ENCODE peak calls at places on chromosome 4, in six cellular contexts. Z is GM12891, X is H1, T is K562, C is GM12878, H is HepG2. K is an unnamed sample.

GRCh38 chr4:149987777-149988410 is 90.4 kb upstream of the DCLK2 start:
- DNase-seq in H (no peak), X (no peak), C (no peak), T (no peak), Z (no peak), K (no peak)

GRCh38 chr4:176044589-176044951 is 21.1 kb upstream of the WDR17 start:
- DNase-seq in H (no peak), T (no peak), X (no peak), Z (no peak), C (no peak), K (no peak)

GRCh38 chr4:184397516-184398163 is 76.7 kb downstream of the IRF2 start:
- DNase-seq in T (no peak), H (no peak), Z (no peak), X (no peak), C (no peak), K (no peak)

GRCh38 chr4:107997001-107997788 is 7.5 kb downstream of the HADH start:
- DNase-seq in X (no peak), Z (no peak), H (no peak), C (no peak), T (no peak), K (no peak)

GRCh38 chr4:138901177-138901576 is 114.4 kb upstream of the NOCT start:
- DNase-seq in T (no peak), H (no peak), Z (no peak), X (no peak), C (no peak), K (no peak)

GRCh38 chr4:132642196-132642817 is 506.8 kb upstream of the PCDH10 start:
- DNase-seq in Z (no peak), H (peak), C (peak), X (peak), T (peak), K (no peak)

GRCh38 chr4:137700072-137700471 is 167.8 kb upstream of the PCDH18 start:
- DNase-seq in H (no peak), C (no peak), X (no peak), T (no peak), Z (no peak), K (no peak)

GRCh38 chr4:94488667-94489066 is 36.9 kb downstream of the PDLIM5 start:
- DNase-seq in H (no peak), X (no peak), C (no peak), Z (no peak), T (no peak), K (no peak)

GRCh38 chr4:136855886-136856285 is 676.4 kb downstream of the PCDH18 start:
- DNase-seq in T (no peak), H (no peak), C (no peak), Z (no peak), X (no peak), K (no peak)

GRCh38 chr4:185318679-185319078 is 77.0 kb downstream of the LRP2BP start:
- DNase-seq in C (no peak), H (peak), T (peak), X (no peak), Z (no peak), K (no peak)

GRCh38 chr4:158322119-158322518 is 111.8 kb downstream of the TMEM144 start:
- DNase-seq in C (no peak), Z (no peak), X (no peak), T (no peak), H (no peak), K (no peak)

GRCh38 chr4:15197005-15197404 is 194.7 kb downstream of the CPEB2 start:
- DNase-seq in H (peak), Z (no peak), T (peak), C (no peak), X (no peak), K (no peak)

GRCh38 chr4:144688035-144688569 is 42.1 kb downstream of the HHIP start:
- DNase-seq in C (no peak), T (no peak), Z (no peak), X (no peak), H (no peak), K (no peak)

GRCh38 chr4:147707892-147708672 is 23.8 kb upstream of the ARHGAP10 start:
- DNase-seq in X (no peak), H (peak), T (peak), C (no peak), Z (no peak), K (peak)

GRCh38 chr4:141080668-141081067 is 52.6 kb downstream of the RNF150 start:
- DNase-seq in X (no peak), T (no peak), Z (no peak), H (no peak), C (no peak), K (no peak)

GRCh38 chr4:37816719-37817118 is 9.8 kb upstream of the PGM2 start:
- DNase-seq in T (no peak), C (no peak), H (no peak), X (no peak), Z (no peak), K (no peak)

GRCh38 chr4:7066493-7066892 is 1.4 kb downstream of the GRPEL1 start:
- DNase-seq in H (no peak), Z (no peak), T (no peak), C (no peak), X (no peak), K (no peak)

GRCh38 chr4:7068883-7069282 is 1.0 kb upstream of the GRPEL1 start:
- DNase-seq in X (no peak), T (peak), Z (no peak), H (no peak), C (no peak), K (no peak)

GRCh38 chr4:7067147-7067522 is 729 bp downstream of the GRPEL1 start:
- DNase-seq in C (no peak), H (peak), Z (no peak), T (no peak), X (no peak), K (no peak)

GRCh38 chr4:7067523-7068278 is at the start of gene GRPEL1:
- DNase-seq in X (peak), C (peak), T (peak), Z (peak), H (peak), K (peak)

DNA sequence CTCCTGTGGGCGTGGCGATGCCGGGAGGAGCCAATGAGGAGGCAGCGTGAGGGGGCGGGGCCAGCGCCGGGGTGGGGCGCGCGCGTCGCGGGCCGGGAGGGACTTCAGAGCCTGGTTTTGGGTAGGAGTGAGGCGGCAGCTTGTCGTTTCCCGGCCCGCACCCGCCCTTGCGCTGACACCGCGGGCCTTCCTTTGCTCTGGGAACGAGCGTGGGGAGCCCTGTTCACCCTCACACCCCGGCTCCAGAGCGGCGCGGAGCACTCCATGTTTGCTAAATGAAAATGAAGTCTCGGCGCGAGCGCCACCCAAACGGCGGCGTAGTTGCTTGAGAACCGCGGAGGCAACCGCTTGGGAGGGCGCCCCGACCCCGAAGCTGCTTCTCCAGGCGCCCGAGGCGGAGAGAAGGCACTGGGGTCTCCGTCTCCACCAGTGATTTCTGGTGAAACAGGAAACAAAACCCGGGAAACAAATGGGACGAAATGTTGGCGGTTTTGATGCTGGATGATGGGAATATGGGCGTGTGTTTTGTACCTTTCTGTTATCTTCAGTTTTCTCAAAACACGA is 497 bp upstream of the GRPEL1 start:
- DNase-seq in H (no peak), C (no peak), X (no peak), Z (no peak), T (peak), K (no peak)
- TF ChIP-seq POLR2A in H (no peak), C (peak), X (no peak), Z (no peak), T (peak), K (peak)

DNA sequence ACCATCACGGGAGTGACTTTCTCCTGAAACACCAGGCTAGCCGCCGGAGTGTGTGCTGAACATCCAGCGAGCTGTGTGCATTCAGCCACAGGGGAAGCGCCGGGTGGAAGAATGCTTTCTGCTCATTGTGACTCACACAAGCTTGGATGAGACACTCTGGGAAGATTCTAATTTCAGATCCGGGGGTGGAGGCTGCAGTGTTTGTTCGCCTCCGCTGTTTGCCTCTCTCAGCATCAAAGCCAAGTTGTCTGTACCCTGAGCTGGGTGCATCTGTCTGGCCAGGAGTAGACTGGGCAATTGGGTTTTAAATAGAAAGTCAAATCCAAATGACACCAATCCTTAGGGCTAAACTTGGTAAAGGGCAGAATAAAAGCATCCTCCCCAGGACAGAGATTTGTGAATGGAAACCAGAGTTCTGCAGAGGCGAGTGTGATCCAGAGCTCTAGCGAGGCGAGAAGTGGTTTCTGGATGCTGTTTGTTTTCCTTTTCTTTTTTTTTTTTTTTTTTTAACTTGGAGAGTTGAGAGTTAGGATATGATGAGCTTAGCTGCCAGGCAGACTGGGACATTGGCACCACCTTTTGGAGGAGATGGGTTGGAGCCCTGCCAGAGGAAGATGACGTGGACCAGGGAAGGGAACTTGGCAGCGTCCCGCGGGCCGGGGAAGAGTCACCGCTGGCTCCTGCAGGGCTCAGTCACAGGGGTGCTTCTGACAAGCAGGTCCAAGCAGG is 196.0 kb upstream of the PSAPL1 start:
- DNase-seq in Z (no peak), T (no peak), H (peak), X (no peak), C (no peak), K (no peak)
- TF ChIP-seq TAF1 in Z (no peak), T (no peak), H (no peak), X (no peak), C (no peak), K (no peak)

GRCh38 chr4:6714954-6715353 is 1.0 kb upstream of the BLOC1S4 start:
- DNase-seq in T (no peak), C (no peak), Z (no peak), H (no peak), X (no peak), K (no peak)

GRCh38 chr4:6705638-6706037 is 4.0 kb downstream of the MRFAP1L1 start:
- DNase-seq in H (no peak), X (no peak), Z (no peak), T (no peak), C (no peak), K (no peak)

GRCh38 chr4:6710282-6710681 is 617 bp upstream of the MRFAP1L1 start:
- DNase-seq in C (no peak), T (no peak), Z (no peak), X (no peak), H (no peak), K (no peak)

GRCh38 chr4:6706173-6706572 is 3.5 kb downstream of the MRFAP1L1 start:
- DNase-seq in C (no peak), X (no peak), H (no peak), T (no peak), Z (no peak), K (no peak)

GRCh38 chr4:6709230-6710114 is at the start of gene MRFAP1L1:
- DNase-seq in X (peak), H (peak), C (peak), Z (peak), T (peak), K (peak)
- TF ChIP-seq POLR2A in X (no peak), H (peak), C (peak), Z (peak), T (peak), K (peak)

DNA sequence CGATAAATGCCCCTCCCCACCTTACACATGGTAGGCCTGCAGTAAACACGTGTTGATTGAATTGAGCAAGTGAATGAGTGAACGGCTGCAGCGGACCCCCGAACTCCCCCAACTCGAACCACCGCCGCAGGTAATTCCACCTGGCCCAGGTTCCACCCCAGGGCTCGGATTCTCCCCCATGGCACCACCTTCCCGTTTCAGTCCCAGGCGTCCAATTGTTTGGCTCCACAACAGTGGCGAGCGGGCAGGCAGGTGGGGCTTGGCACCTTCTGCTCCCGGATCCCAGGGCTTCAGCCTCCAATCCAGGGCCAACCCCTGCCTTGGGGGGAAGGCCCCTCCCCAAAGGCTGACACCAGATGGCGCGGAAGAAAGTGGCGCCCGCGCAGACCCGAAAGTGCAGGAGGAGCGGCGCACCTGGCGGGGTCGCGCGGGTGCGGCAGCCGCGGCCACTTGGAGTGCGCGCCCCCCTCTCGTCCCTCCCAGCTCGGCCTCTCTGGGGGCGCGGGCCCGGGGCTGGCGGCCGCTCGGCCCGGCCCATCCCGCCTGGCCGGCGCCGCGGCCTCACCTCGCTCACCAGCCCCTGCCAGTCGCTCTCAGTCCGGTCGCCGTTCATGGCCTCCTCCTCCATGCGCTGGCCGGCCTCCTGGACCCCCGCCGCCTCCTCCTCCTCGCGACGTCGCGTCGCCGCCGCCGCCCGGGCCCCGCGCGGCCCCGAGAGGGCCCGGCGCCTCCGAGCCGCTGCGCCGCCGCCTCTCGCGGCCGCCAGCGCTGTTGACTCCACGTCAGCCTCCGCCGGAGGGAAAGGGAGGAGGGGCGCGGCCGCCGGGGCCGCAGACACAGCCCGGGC is at the start of gene CCDC149:
- DNase-seq in X (peak), H (peak), C (no peak), T (peak), Z (peak), K (no peak)
- TF ChIP-seq TAF1 in X (peak), H (no peak), C (no peak), T (no peak), Z (no peak), K (no peak)

GRCh38 chr4:74096265-74096980 is 2.6 kb downstream of the CXCL2 start:
- DNase-seq in T (no peak), Z (no peak), H (no peak), X (no peak), C (no peak), K (no peak)
- TF ChIP-seq POLR2A in T (no peak), Z (no peak), H (no peak), X (no peak), C (no peak), K (no peak)

DNA sequence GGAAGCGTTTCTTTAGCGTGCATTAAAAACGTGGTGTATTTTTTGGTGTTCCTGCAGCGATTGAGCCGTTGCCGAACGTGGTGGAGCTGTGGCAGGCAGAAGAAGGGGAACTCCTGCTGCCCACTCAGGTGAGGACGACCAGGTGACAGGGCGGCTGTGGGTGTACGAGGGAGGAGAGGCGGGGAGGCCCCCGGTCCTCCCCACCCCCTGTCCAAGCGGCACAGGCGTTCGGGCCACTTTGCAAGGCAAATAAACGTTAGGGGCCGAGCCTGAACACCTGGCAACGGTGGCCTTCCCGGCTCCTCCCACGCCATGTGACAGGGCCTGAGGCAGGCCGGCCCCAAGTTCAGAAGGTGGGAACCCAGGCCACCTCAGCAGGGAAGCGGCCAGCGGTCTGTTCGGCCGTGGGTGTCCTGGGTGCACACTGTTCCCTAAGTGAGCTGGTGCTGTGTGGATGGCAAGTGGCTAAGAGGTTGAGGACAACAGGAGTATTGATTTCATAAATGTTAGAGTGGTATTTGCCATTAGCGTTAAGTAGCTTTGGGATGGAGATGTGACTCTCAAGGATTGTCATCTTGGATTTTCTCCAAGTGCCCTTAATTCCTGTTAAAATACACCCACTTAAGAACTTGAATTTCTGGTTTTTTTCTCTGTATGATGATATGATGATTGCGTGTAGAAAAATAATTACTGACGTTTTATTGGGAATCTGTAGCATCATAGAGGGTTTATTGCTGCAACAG is 1.2 kb downstream of the TMEM131L start:
- DNase-seq in Z (peak), C (peak), T (peak), X (no peak), H (peak), K (peak)
- TF ChIP-seq TAF1 in Z (no peak), C (peak), T (peak), X (no peak), H (no peak), K (peak)

GRCh38 chr4:39655866-39656265 is 17.2 kb upstream of the SMIM14 start:
- DNase-seq in C (no peak), H (peak), X (no peak), T (no peak), Z (no peak), K (no peak)
- TF ChIP-seq POLR2A in C (no peak), H (no peak), X (no peak), T (no peak), Z (no peak), K (no peak)

GRCh38 chr4:162497564-162498167 is 333.9 kb upstream of the FSTL5 start:
- DNase-seq in X (no peak), C (no peak), H (peak), Z (peak), T (peak), K (no peak)
- TF ChIP-seq TAF1 in X (no peak), C (no peak), H (no peak), Z (no peak), T (no peak), K (no peak)